ENCODE peak calls at places on chromosomes 5 and 9, in ten cellular contexts. One of them, this sample, is unnamed.

GRCh38 chr9:102779341-102779740 is 215.8 kb upstream of the CYLC2 start:
- DNase-seq in HFFc6: no peak
- DNase-seq in coronary artery: no peak
- DNase-seq in GM06990: no peak
- DNase-seq in psoas muscle: no peak
- DNase-seq in choroid plexus epithelial cell: peak; percentile 20
- DNase-seq in fibroblast of the aortic adventitia: no peak
- DNase-seq in gastrocnemius medialis: no peak
- DNase-seq in left ventricle myocardium inferior: no peak
- DNase-seq in nephron progenitor cell: no peak
- DNase-seq in this sample: no peak

GRCh38 chr5:57258052-57258451 is 84.2 kb downstream of the GPBP1 start:
- DNase-seq in coronary artery: no peak
- DNase-seq in choroid plexus epithelial cell: no peak
- DNase-seq in HFFc6: no peak
- DNase-seq in psoas muscle: no peak
- DNase-seq in left ventricle myocardium inferior: no peak
- DNase-seq in gastrocnemius medialis: no peak
- DNase-seq in fibroblast of the aortic adventitia: no peak
- DNase-seq in nephron progenitor cell: no peak
- DNase-seq in GM06990: no peak
- DNase-seq in this sample: no peak

GRCh38 chr5:74063821-74064598 is 438.0 kb downstream of the ARHGEF28 start:
- DNase-seq in fibroblast of the aortic adventitia: peak; percentile 60
- DNase-seq in coronary artery: no peak
- DNase-seq in psoas muscle: no peak
- DNase-seq in left ventricle myocardium inferior: no peak
- DNase-seq in GM06990: no peak
- DNase-seq in nephron progenitor cell: no peak
- DNase-seq in choroid plexus epithelial cell: peak; percentile 68
- DNase-seq in gastrocnemius medialis: no peak
- DNase-seq in HFFc6: peak; percentile 27
- DNase-seq in this sample: no peak

GRCh38 chr5:135833961-135834638 is 363 bp upstream of the SLC25A48 start:
- DNase-seq in coronary artery: peak; percentile 57
- DNase-seq in GM06990: no peak
- DNase-seq in psoas muscle: no peak
- DNase-seq in left ventricle myocardium inferior: no peak
- DNase-seq in fibroblast of the aortic adventitia: peak; percentile 29
- DNase-seq in nephron progenitor cell: no peak
- DNase-seq in gastrocnemius medialis: no peak
- DNase-seq in choroid plexus epithelial cell: peak; percentile 43
- DNase-seq in HFFc6: peak; percentile 3
- DNase-seq in this sample: no peak

GRCh38 chr5:147898875-147899401 is 7.4 kb downstream of the C5orf46 start:
- DNase-seq in nephron progenitor cell: no peak
- DNase-seq in choroid plexus epithelial cell: no peak
- DNase-seq in GM06990: no peak
- DNase-seq in HFFc6: no peak
- DNase-seq in psoas muscle: no peak
- DNase-seq in coronary artery: no peak
- DNase-seq in gastrocnemius medialis: no peak
- DNase-seq in left ventricle myocardium inferior: no peak
- DNase-seq in fibroblast of the aortic adventitia: peak; percentile 52
- DNase-seq in this sample: no peak

GRCh38 chr5:168364738-168365550 is 73.5 kb downstream of the WWC1 start:
- DNase-seq in nephron progenitor cell: peak; percentile 13
- DNase-seq in HFFc6: no peak
- DNase-seq in fibroblast of the aortic adventitia: peak; percentile 49
- DNase-seq in left ventricle myocardium inferior: no peak
- DNase-seq in coronary artery: no peak
- DNase-seq in choroid plexus epithelial cell: peak; percentile 20
- DNase-seq in psoas muscle: no peak
- DNase-seq in gastrocnemius medialis: no peak
- DNase-seq in GM06990: no peak
- DNase-seq in this sample: no peak

GRCh38 chr9:131545786-131546335 is 538 bp downstream of the PRRT1B start:
- DNase-seq in GM06990: no peak
- DNase-seq in psoas muscle: no peak
- DNase-seq in coronary artery: no peak
- DNase-seq in nephron progenitor cell: no peak
- DNase-seq in choroid plexus epithelial cell: no peak
- DNase-seq in HFFc6: no peak
- DNase-seq in fibroblast of the aortic adventitia: no peak
- DNase-seq in left ventricle myocardium inferior: no peak
- DNase-seq in gastrocnemius medialis: no peak
- DNase-seq in this sample: no peak

GRCh38 chr5:171580506-171581265 is 161.2 kb downstream of the FGF18 start:
- DNase-seq in fibroblast of the aortic adventitia: peak; percentile 57
- DNase-seq in left ventricle myocardium inferior: no peak
- DNase-seq in gastrocnemius medialis: no peak
- DNase-seq in HFFc6: no peak
- DNase-seq in GM06990: no peak
- DNase-seq in psoas muscle: no peak
- DNase-seq in coronary artery: no peak
- DNase-seq in choroid plexus epithelial cell: peak; percentile 66
- DNase-seq in nephron progenitor cell: no peak
- DNase-seq in this sample: no peak

GRCh38 chr9:115590016-115590415 is 472.1 kb upstream of the TNC start:
- DNase-seq in HFFc6: peak; percentile 87
- DNase-seq in psoas muscle: no peak
- DNase-seq in coronary artery: no peak
- DNase-seq in gastrocnemius medialis: peak; percentile 23
- DNase-seq in left ventricle myocardium inferior: no peak
- DNase-seq in fibroblast of the aortic adventitia: peak; percentile 99
- DNase-seq in GM06990: no peak
- DNase-seq in choroid plexus epithelial cell: peak; percentile 94
- DNase-seq in nephron progenitor cell: no peak
- DNase-seq in this sample: no peak

GRCh38 chr5:138945421-138946240 is 70.5 kb upstream of the LRRTM2 start:
- DNase-seq in choroid plexus epithelial cell: no peak
- DNase-seq in coronary artery: no peak
- DNase-seq in GM06990: no peak
- DNase-seq in HFFc6: no peak
- DNase-seq in gastrocnemius medialis: no peak
- DNase-seq in nephron progenitor cell: no peak
- DNase-seq in left ventricle myocardium inferior: no peak
- DNase-seq in psoas muscle: no peak
- DNase-seq in fibroblast of the aortic adventitia: no peak
- DNase-seq in this sample: peak; percentile 64
- TF ChIP-seq CTCF in choroid plexus epithelial cell: peak; percentile 14
- TF ChIP-seq CTCF in coronary artery: no peak
- TF ChIP-seq CTCF in GM06990: no peak
- TF ChIP-seq CTCF in HFFc6: peak; percentile 17
- TF ChIP-seq CTCF in gastrocnemius medialis: no peak
- TF ChIP-seq CTCF in nephron progenitor cell: no peak
- TF ChIP-seq CTCF in left ventricle myocardium inferior: no peak
- TF ChIP-seq CTCF in psoas muscle: no peak
- TF ChIP-seq CTCF in fibroblast of the aortic adventitia: no peak
- TF ChIP-seq CTCF in this sample: no peak

DNA sequence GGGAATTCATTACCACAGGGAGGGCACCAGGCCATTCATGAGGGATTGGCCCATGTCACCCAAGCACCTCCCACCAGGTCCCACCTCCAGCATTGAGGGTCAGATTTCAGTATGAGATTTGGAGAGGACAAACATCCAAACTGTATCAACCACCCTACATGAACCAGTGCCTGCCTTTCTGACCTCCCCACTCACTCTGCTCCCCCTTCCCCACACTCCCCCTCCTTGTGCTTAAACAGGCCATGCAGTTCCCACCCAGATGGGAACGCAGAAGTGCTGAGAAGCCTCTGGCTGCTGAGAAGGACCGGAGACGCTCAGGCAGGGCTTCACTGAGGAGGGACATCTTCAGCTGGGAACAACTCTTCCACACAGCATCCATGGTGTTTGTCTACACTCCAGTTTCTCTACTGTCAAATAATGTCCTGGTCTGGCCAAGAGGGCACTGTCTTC is 30.0 kb upstream of the ADAMTS2 start:
- DNase-seq in gastrocnemius medialis: no peak
- DNase-seq in fibroblast of the aortic adventitia: no peak
- DNase-seq in choroid plexus epithelial cell: no peak
- DNase-seq in coronary artery: no peak
- DNase-seq in GM06990: no peak
- DNase-seq in left ventricle myocardium inferior: no peak
- DNase-seq in psoas muscle: no peak
- DNase-seq in HFFc6: no peak
- DNase-seq in nephron progenitor cell: no peak
- DNase-seq in this sample: no peak
- TF ChIP-seq CTCF in gastrocnemius medialis: no peak
- TF ChIP-seq CTCF in fibroblast of the aortic adventitia: no peak
- TF ChIP-seq CTCF in choroid plexus epithelial cell: no peak
- TF ChIP-seq CTCF in coronary artery: no peak
- TF ChIP-seq CTCF in GM06990: no peak
- TF ChIP-seq CTCF in left ventricle myocardium inferior: no peak
- TF ChIP-seq CTCF in psoas muscle: no peak
- TF ChIP-seq CTCF in HFFc6: no peak
- TF ChIP-seq CTCF in nephron progenitor cell: no peak
- TF ChIP-seq CTCF in this sample: no peak

DNA sequence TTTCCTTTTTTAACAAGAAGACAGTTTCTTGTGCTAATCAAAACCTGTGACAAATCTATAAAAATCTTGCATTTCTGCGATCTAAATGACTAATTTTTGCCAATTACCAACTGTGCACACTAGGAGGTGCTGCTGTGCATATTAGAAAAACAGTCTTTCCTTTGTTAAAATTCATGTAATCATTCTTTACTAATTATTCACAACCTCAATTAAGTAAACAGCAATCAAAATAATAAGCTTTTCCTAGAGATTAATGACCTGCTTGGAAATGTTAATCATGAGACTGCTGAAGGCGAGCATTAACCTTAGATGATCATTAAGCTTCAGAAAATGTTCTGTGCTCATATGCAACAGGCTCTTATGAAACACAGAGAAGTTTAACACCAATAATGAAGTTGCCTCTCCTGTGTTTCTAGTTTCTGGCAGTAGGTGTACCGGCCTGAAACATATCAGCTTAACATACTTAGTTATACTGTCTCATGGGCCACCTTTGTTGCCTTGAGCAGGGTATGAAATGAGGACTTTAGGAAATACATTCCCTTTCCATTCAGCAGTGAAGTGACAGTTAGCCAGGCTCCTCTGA is 17.7 kb downstream of the RFESD start:
- DNase-seq in left ventricle myocardium inferior: no peak
- DNase-seq in GM06990: peak; percentile 13
- DNase-seq in gastrocnemius medialis: no peak
- DNase-seq in fibroblast of the aortic adventitia: peak; percentile 72
- DNase-seq in HFFc6: peak; percentile 30
- DNase-seq in choroid plexus epithelial cell: peak; percentile 59
- DNase-seq in psoas muscle: no peak
- DNase-seq in coronary artery: no peak
- DNase-seq in nephron progenitor cell: peak; percentile 31
- DNase-seq in this sample: peak; percentile 34
- TF ChIP-seq CTCF in left ventricle myocardium inferior: peak; percentile 85
- TF ChIP-seq CTCF in GM06990: peak; percentile 80
- TF ChIP-seq CTCF in gastrocnemius medialis: peak; percentile 79
- TF ChIP-seq CTCF in fibroblast of the aortic adventitia: peak; percentile 83
- TF ChIP-seq CTCF in HFFc6: peak; percentile 93
- TF ChIP-seq CTCF in choroid plexus epithelial cell: peak; percentile 74
- TF ChIP-seq CTCF in psoas muscle: peak; percentile 81
- TF ChIP-seq CTCF in coronary artery: peak; percentile 46
- TF ChIP-seq CTCF in nephron progenitor cell: peak; percentile 84
- TF ChIP-seq CTCF in this sample: peak; percentile 92

GRCh38 chr5:65624025-65624569 is at the start of gene TRIM23:
- DNase-seq in nephron progenitor cell: peak; percentile 88
- DNase-seq in left ventricle myocardium inferior: peak; percentile 91
- DNase-seq in fibroblast of the aortic adventitia: peak; percentile 92
- DNase-seq in HFFc6: peak; percentile 91
- DNase-seq in psoas muscle: peak; percentile 92
- DNase-seq in choroid plexus epithelial cell: peak; percentile 96
- DNase-seq in coronary artery: peak; percentile 93
- DNase-seq in GM06990: peak; percentile 93
- DNase-seq in gastrocnemius medialis: peak; percentile 92
- DNase-seq in this sample: peak; percentile 78

GRCh38 chr5:65620021-65620420 is 4.1 kb downstream of the TRIM23 start:
- DNase-seq in psoas muscle: no peak
- DNase-seq in gastrocnemius medialis: no peak
- DNase-seq in HFFc6: no peak
- DNase-seq in nephron progenitor cell: no peak
- DNase-seq in fibroblast of the aortic adventitia: no peak
- DNase-seq in left ventricle myocardium inferior: no peak
- DNase-seq in GM06990: no peak
- DNase-seq in coronary artery: no peak
- DNase-seq in choroid plexus epithelial cell: peak; percentile 2
- DNase-seq in this sample: no peak

GRCh38 chr5:65623482-65623881 is 651 bp downstream of the TRIM23 start:
- DNase-seq in choroid plexus epithelial cell: peak; percentile 7
- DNase-seq in GM06990: no peak
- DNase-seq in left ventricle myocardium inferior: no peak
- DNase-seq in coronary artery: no peak
- DNase-seq in psoas muscle: no peak
- DNase-seq in gastrocnemius medialis: no peak
- DNase-seq in fibroblast of the aortic adventitia: peak; percentile 5
- DNase-seq in HFFc6: no peak
- DNase-seq in nephron progenitor cell: no peak
- DNase-seq in this sample: no peak

GRCh38 chr5:65625743-65626142 is 916 bp downstream of the SHLD3 start:
- DNase-seq in coronary artery: no peak
- DNase-seq in GM06990: no peak
- DNase-seq in psoas muscle: no peak
- DNase-seq in HFFc6: no peak
- DNase-seq in fibroblast of the aortic adventitia: peak; percentile 6
- DNase-seq in left ventricle myocardium inferior: no peak
- DNase-seq in choroid plexus epithelial cell: no peak
- DNase-seq in nephron progenitor cell: no peak
- DNase-seq in gastrocnemius medialis: no peak
- DNase-seq in this sample: no peak

DNA sequence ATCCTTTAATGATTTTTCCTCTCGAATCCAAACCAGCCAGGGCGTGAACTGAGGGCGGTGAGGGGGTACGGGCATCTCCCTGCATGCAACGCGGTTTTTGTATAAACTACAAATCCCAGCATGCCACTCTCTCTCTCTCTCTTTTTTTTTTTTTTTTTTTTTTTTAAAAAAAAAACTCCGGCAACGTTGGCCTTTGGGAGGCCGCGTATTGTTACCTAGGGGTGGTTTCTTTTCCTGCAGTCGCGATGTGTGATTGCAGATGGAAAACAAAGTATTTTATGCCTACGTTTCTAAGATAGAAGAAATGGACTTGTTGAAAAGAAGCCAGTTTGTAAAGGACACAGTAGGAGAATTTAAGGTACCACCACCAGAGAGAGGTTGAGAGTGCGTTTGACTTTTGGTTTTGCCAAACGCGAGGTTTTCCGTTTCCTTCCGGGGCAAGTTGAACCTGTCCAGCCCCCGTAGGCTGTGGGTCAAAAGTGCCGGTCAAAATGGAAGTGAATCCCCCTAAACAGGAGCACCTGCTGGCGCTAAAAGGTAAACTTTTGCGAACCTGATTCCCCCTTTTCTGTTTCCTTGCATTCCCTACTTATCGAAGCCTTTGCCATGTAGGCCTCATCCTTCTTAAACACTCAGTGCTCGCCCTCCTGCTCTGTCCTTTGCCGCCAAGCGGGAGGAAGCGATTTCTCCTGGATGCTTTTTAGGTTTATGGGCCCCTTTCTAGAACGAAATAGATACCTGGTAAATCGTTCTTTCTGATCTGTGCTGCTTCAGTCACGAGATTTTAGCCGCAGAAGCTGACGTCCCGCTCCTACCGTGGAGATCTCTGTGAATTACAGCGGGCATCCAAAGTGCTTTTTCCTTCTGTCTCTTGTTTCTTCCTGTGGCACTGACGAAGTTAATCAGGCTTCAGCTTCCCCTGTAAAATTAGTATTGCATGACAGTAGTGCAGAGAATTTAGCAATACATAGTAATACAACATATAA is at the start of the genes SHLD3 and TRAPPC13:
- DNase-seq in coronary artery: peak; percentile 89
- DNase-seq in gastrocnemius medialis: peak; percentile 82
- DNase-seq in HFFc6: peak; percentile 81
- DNase-seq in psoas muscle: peak; percentile 79
- DNase-seq in choroid plexus epithelial cell: peak; percentile 90
- DNase-seq in fibroblast of the aortic adventitia: peak; percentile 89
- DNase-seq in nephron progenitor cell: peak; percentile 71
- DNase-seq in left ventricle myocardium inferior: peak; percentile 74
- DNase-seq in GM06990: no peak
- DNase-seq in this sample: peak; percentile 57
- TF ChIP-seq CTCF in coronary artery: no peak
- TF ChIP-seq CTCF in gastrocnemius medialis: peak; percentile 24
- TF ChIP-seq CTCF in HFFc6: no peak
- TF ChIP-seq CTCF in psoas muscle: peak; percentile 6
- TF ChIP-seq CTCF in choroid plexus epithelial cell: peak; percentile 13
- TF ChIP-seq CTCF in fibroblast of the aortic adventitia: peak; percentile 16
- TF ChIP-seq CTCF in nephron progenitor cell: no peak
- TF ChIP-seq CTCF in left ventricle myocardium inferior: peak; percentile 30
- TF ChIP-seq CTCF in GM06990: no peak
- TF ChIP-seq CTCF in this sample: peak; percentile 32